ENCODE peak calls at places on chromosome 2, in five cellular contexts. Z is brain microvascular endothelial cell; X is tibial artery; K is stomach; R is naive thymus-derived CD4-positive, alpha-beta T cell. C is an unnamed sample.

GRCh38 chr2:74553892-74554820 is at the start of the genes DOK1 and LOXL3:
- DNase-seq in Z (peak), X (peak), K (peak), R (peak), C (peak)

GRCh38 chr2:98484652-98485452 is 40.2 kb downstream of the INPP4A start:
- DNase-seq in Z (no peak), X (no peak), K (no peak), R (no peak), C (peak)

GRCh38 chr2:111046670-111047069 is 74.0 kb upstream of the BCL2L11 start:
- DNase-seq in Z (no peak), X (no peak), K (no peak), R (no peak), C (no peak)

GRCh38 chr2:229133155-229133772 is 137.8 kb downstream of the PID1 start:
- DNase-seq in Z (peak), X (no peak), K (no peak), R (no peak), C (peak)

GRCh38 chr2:64362562-64363026 is 91.4 kb upstream of the LGALSL start:
- DNase-seq in Z (no peak), X (no peak), K (peak), R (no peak), C (no peak)

GRCh38 chr2:54577035-54577434 is 120.9 kb downstream of the SPTBN1 start:
- DNase-seq in Z (no peak), X (no peak), K (peak), R (no peak), C (no peak)

GRCh38 chr2:52404046-52404445 is 1363.6 kb upstream of the CHAC2 start:
- DNase-seq in Z (no peak), X (no peak), K (no peak), R (no peak), C (no peak)

GRCh38 chr2:77081597-77081996 is 440.6 kb downstream of the LRRTM4 start:
- DNase-seq in Z (no peak), X (no peak), K (no peak), R (no peak), C (no peak)

DNA sequence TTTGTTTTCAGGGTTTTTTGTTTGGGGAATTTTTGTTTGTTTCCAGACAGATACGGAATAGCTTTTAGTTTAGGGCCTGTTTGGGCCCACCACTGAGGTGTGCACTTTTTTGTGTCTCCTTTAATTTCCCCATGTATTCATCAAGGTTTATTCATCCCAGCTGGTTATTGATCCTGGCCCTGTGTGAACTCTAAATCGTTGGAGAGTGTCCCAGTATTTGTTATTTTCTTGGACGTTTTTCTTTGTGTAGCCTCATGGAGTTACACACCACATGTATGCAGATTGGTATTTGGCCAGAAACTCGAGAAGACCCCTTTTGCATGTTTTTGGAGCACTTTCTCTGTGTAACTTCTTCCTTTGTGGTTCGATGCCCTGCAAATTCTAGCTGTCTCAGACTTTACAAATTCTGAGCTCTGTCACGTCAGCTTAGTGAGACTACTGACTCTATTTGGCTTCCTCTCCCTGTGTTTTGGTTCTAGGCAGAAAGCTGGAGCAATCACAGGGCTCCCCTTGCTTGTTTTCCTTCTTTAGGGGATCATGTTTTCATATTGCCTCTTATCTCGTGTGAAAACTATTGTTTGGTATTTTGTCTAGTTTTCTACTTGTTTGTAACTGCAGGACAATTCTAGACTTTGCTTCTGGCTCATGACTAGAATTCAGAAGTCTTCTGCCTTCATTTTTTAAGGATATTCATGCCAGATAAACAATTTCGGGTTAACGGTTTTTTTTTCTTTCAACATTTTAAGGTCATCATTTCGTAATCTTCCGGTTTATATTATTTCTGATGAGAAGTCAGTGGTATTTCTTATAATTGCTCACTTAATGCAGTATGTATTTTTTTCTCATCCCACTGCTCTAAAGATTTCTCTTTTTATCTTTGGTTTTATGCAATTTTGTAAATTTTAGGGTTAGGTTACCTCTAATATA is 198.5 kb downstream of the MCFD2 start:
- DNase-seq in Z (peak), X (peak), K (no peak), R (no peak), C (no peak)
- H3K4me3 ChIP-seq in Z (no peak), X (peak), K (no peak), R (no peak), C (no peak)

DNA sequence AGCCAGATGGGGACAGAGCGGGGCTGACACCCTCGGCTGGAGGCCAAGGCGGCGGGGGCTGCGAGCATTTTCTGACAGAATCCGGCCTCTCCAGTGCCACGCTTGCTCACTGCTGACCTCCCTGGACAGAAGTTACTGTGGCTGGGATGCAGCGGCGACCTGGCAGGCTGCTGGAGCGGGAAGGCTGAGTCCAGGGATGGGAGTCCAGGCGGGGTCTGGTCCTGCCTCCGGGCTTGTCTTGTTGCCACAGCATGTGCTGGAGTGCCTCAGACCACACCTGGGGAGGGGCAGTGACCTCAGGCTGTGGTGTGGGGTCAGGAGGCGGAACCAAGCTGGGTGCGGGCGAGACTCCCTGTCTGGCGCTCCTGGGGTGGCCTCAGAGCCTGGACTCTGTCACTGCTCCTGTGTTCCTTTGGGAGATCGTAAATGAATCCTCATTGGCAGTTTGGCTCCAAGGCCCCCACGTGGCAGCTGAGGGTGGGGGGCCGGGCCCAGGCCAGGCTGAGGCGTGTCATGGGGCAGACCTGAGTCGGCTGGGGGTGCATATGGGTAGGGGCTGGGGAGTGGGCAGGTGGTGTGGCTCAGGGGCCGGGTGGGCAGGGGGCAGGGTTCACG is 5.5 kb downstream of the BOK start:
- DNase-seq in Z (no peak), X (no peak), K (no peak), R (no peak), C (no peak)
- H3K4me3 ChIP-seq in Z (no peak), X (no peak), K (no peak), R (no peak), C (no peak)

GRCh38 chr2:238854699-238855111 is 6.8 kb downstream of the TWIST2 start:
- DNase-seq in Z (no peak), X (no peak), K (no peak), R (no peak), C (no peak)
- H3K4me3 ChIP-seq in Z (no peak), X (no peak), K (no peak), R (no peak), C (no peak)

GRCh38 chr2:138455275-138455674 is 46.3 kb upstream of the SPOPL start:
- DNase-seq in Z (no peak), X (no peak), K (no peak), R (no peak), C (no peak)

GRCh38 chr2:138452324-138452723 is 49.2 kb upstream of the SPOPL start:
- DNase-seq in Z (no peak), X (no peak), K (no peak), R (no peak), C (no peak)

GRCh38 chr2:138453815-138454214 is 47.8 kb upstream of the SPOPL start:
- DNase-seq in Z (no peak), X (no peak), K (no peak), R (no peak), C (no peak)

GRCh38 chr2:138455691-138456090 is 45.9 kb upstream of the SPOPL start:
- DNase-seq in Z (no peak), X (no peak), K (no peak), R (no peak), C (no peak)
- H3K4me3 ChIP-seq in Z (no peak), X (no peak), K (no peak), R (no peak), C (no peak)

C was measured in Jurkat, Clone E6-1.